ENCODE peak calls at places on chromosomes 1 and 21, in six cellular contexts. B, X, F, U, M and L are unnamed samples.

GRCh38 chr1:106022312-106022902 is 1034.1 kb upstream of the PRMT6 start:
- DNase-seq in B (peak; percentile 26), X (peak; percentile 51), F (no peak), U (no peak), M (no peak), L (no peak)

GRCh38 chr1:63813829-63814277 is 40.0 kb downstream of the ROR1 start:
- DNase-seq in B (peak; percentile 79), X (peak; percentile 10), F (no peak), U (peak; percentile 53), M (no peak), L (no peak)

GRCh38 chr1:143661418-143662120 is 310.2 kb downstream of the FAM72C start:
- DNase-seq in B (no peak), X (no peak), F (no peak), U (no peak), M (no peak), L (no peak)

GRCh38 chr1:5490640-5491039 is 501.6 kb downstream of the NPHP4 start:
- DNase-seq in B (no peak), X (no peak), F (no peak), U (no peak), M (no peak), L (peak; percentile 30)

GRCh38 chr1:114677691-114678090 is 7.8 kb upstream of the DENND2C start:
- DNase-seq in B (no peak), X (no peak), F (no peak), U (no peak), M (no peak), L (no peak)

GRCh38 chr1:243488459-243489163 is 232.8 kb downstream of the SDCCAG8 start:
- DNase-seq in B (no peak), X (no peak), F (no peak), U (no peak), M (no peak), L (no peak)

GRCh38 chr1:177334276-177334675 is 163.5 kb downstream of the BRINP2 start:
- DNase-seq in B (peak; percentile 20), X (peak; percentile 43), F (no peak), U (no peak), M (no peak), L (no peak)

GRCh38 chr1:181087400-181087901 is 1.0 kb upstream of the IER5 start:
- DNase-seq in B (peak; percentile 42), X (no peak), F (no peak), U (no peak), M (no peak), L (no peak)

GRCh38 chr21:45436371-45437040 is 31.5 kb downstream of the COL18A1 start:
- DNase-seq in B (no peak), X (no peak), F (peak; percentile 55), U (no peak), M (no peak), L (no peak)

GRCh38 chr21:27275294-27275927 is 308.5 kb upstream of the ADAMTS5 start:
- DNase-seq in B (peak; percentile 84), X (peak; percentile 49), F (no peak), U (no peak), M (no peak), L (no peak)

GRCh38 chr1:179334440-179334839 is 31.3 kb upstream of the AXDND1 start:
- DNase-seq in B (no peak), X (no peak), F (no peak), U (no peak), M (no peak), L (no peak)

GRCh38 chr1:39666772-39667171 is 5.1 kb downstream of the NT5C1A start:
- DNase-seq in B (no peak), X (no peak), F (no peak), U (no peak), M (no peak), L (no peak)

GRCh38 chr1:88800382-88801051 is 90.8 kb downstream of the GTF2B start:
- DNase-seq in B (peak; percentile 59), X (peak; percentile 64), F (no peak), U (peak; percentile 24), M (no peak), L (no peak)

DNA sequence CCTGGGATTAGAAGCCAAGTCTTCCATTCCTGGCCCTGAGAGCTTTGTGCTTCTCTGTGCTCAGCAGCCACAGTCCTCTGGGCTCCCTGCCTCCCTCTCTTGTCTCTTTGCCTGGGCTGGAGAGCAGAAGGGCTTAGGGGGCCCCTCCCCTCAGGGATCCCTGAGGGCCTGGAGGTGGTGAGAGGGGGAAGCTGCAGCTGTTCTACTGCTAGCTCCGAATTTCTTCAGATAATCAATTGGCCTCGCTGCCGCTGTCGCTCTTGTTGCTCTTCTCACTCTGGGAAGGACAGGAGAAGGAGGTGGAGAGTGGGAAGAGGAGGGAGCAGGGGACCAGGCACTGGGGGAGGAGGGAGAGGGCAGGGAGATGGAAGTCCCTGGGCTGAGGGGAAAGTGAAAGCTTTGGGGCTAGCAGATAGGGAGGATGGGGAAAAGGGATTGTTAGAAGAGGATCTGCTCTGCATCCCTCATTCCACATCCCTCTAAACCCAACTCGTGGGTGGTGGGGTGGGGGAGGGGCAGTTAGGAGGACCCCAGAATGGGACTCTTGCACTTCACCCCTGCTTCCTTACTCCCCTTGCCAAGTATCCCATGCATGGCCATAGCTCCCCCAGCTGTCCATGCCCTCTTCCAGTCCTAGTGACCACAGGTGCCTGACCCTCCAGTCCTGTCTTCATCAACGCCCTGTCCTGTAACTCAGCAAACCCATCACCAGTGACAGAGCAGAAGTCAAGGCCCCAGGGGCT is 8.0 kb downstream of the NHLH1 start:
- DNase-seq in B (no peak), X (no peak), F (peak; percentile 72), U (no peak), M (no peak), L (no peak)
- H3K4me1 ChIP-seq in B (peaks cover 23% of the 10 kb centered on the region), X (peaks cover 7% of the 10 kb centered on the region), F (peaks cover 7% of the 10 kb centered on the region), U (no peaks in the 10 kb centered on the region), M (peaks cover 13% of the 10 kb centered on the region), L (peaks cover 4% of the 10 kb centered on the region)

GRCh38 chr21:31351973-31352372 is 7.9 kb upstream of the TIAM1 start:
- DNase-seq in B (peak; percentile 40), X (peak; percentile 52), F (no peak), U (no peak), M (no peak), L (no peak)
- H3K4me1 ChIP-seq in B (peaks cover 8% of the 10 kb centered on the region), X (peaks cover 60% of the 10 kb centered on the region), F (no peaks in the 10 kb centered on the region), U (peaks cover 9% of the 10 kb centered on the region), M (peaks cover 26% of the 10 kb centered on the region), L (no peaks in the 10 kb centered on the region)

DNA sequence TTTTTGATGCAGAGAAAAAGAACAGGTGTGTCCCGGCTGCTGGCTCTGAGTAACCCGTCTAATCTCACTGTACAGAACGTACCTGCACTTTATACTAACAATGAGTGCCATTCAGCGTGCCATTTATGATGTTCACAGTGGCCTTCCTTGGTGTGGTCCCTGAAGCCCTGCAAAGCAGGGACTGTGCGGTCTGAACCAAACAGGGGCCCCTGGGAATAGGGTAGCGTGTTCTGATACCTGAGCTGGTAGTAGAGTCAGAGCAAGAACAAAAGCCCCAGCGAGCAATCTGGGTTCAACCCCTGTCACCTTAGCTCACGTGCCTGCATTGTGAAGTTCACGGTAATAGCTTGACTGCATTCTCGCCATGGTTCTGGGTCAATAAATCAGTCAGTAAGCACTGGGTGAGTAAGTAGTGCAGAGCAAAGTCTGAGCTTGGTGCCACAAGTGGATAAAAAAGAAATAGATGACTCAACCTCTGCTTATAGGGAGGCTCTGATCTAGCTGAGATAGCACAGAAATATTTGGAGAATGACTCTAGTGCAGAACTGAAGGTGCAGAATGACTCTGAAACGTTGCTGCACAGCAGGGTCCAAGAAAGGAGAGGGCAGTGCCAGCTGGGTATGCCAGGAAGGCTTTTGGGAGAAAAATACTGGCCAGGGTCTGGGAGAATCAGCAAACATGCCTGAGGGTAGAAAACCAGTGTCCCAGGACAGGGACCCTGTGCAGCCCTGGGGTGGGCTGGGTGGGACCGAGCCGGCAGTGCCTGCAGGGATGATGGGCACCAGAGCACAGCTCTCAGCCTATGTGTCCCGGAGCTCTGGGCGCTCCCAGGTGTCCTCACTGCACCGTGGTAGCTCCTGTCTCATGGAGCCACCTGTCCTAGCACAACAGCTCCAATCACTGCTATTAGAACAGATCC is 125.9 kb downstream of the RHOU start:
- DNase-seq in B (peak; percentile 92), X (peak; percentile 92), F (no peak), U (no peak), M (peak; percentile 34), L (no peak)
- H3K4me1 ChIP-seq in B (peaks cover 18% of the 10 kb centered on the region), X (peaks cover 9% of the 10 kb centered on the region), F (peaks cover 2% of the 10 kb centered on the region), U (no peaks in the 10 kb centered on the region), M (peaks cover 22% of the 10 kb centered on the region), L (no peaks in the 10 kb centered on the region)

DNA sequence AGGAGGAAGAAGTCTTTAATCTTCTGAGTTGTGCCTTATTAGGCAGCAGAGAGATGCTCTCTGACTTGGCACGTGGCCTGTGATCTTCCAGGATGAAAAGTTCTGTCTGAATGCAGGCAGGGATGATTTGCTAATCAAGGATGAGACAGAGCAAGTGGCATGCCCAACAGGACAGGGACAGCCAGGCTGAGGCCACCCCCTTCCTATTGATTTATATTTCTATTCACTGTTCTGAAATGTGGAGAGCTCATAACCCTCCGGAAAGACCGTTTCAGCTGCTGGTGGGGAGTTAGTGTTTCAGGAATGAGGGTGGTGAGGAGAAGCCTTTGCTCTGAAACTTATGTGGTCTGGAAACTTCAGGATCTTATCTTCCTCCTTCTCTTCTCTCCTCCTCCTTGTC is 477.7 kb upstream of the CAMK1G start:
- DNase-seq in B (no peak), X (no peak), F (no peak), U (no peak), M (no peak), L (no peak)
- H3K4me1 ChIP-seq in B (no peaks in the 10 kb centered on the region), X (peaks cover 4% of the 10 kb centered on the region), F (no peaks in the 10 kb centered on the region), U (no peaks in the 10 kb centered on the region), M (no peaks in the 10 kb centered on the region), L (no peaks in the 10 kb centered on the region)

DNA sequence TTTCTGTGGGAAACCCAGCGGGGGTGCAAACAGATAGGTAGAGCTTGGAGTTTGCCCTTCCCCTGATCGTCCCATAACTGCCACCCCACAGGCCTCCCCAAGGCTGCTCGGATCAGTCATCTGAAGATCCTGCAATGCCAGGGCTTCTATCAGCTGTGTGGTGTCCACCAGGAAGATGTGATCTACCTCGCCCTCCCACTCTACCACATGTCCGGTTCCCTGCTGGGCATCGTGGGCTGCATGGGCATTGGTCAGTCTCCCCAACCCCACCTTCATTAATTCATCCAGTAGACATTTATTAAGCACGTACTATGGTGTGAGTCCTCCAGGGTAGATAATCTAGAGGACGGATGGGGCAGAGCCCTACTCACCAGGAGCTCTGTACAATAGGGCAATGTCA is 1.8 kb downstream of the SLC27A3 start:
- DNase-seq in B (no peak), X (no peak), F (no peak), U (no peak), M (no peak), L (no peak)
- H3K4me1 ChIP-seq in B (peaks cover 7% of the 10 kb centered on the region), X (peaks cover 11% of the 10 kb centered on the region), F (peaks cover 17% of the 10 kb centered on the region), U (peaks cover 47% of the 10 kb centered on the region), M (peaks cover 64% of the 10 kb centered on the region), L (peaks cover 7% of the 10 kb centered on the region)